ENCODE peak calls at places on chromosomes 11 and 22, in four cellular contexts. U is AG09309; G is NCI-H2081; S is activated CD4-positive, alpha-beta T cell treated with anti-CD3 and anti-CD28 coated beads for 24 hours. M is an unnamed sample.

GRCh38 chr22:39654959-39655579 is 84.5 kb downstream of the CACNA1I start:
- DNase-seq in G (no peak), S (no peak), U (no peak), M (no peak)

GRCh38 chr22:49232319-49233067 is 595.2 kb downstream of the BRD1 start:
- DNase-seq in G (no peak), S (no peak), U (no peak), M (no peak)

GRCh38 chr11:33687733-33688479 is 12.7 kb downstream of the C11orf91 start:
- DNase-seq in S (no peak), G (peak; percentile 77), U (no peak), M (no peak)

GRCh38 chr11:112513417-112513816 is 252.8 kb upstream of the PLET1 start:
- DNase-seq in S (no peak), U (no peak), G (no peak), M (no peak)

GRCh38 chr11:73380321-73380720 is 4.1 kb downstream of the RELT start:
- DNase-seq in G (no peak), U (no peak), S (no peak), M (no peak)

GRCh38 chr11:107710301-107710700 is 1.6 kb downstream of the SLN start:
- DNase-seq in G (no peak), S (no peak), U (no peak), M (no peak)

GRCh38 chr11:121448431-121448941 is 3.6 kb upstream of the SORL1 start:
- DNase-seq in S (no peak), U (no peak), G (no peak), M (no peak)

GRCh38 chr11:27233654-27234042 is 129.4 kb downstream of the CCDC34 start:
- DNase-seq in U (no peak), G (no peak), S (no peak), M (no peak)